ENCODE peak calls at places on chromosome 16, in four cellular contexts. X is breast epithelium, W is right lobe of liver, R is endothelial cell of umbilical vein. B is an unnamed sample. For H3K4me1, the result is how much of the 10 kb centered on the place peaks cover.

GRCh38 chr16:73228649-73229048 is 180.7 kb upstream of the ZFHX3 start:
- DNase-seq in X (no peak), W (no peak), R (peak), B (peak)

GRCh38 chr16:87201052-87201451 is 116.1 kb downstream of the C16orf95 start:
- DNase-seq in W (no peak), R (peak), X (no peak), B (peak)

GRCh38 chr16:58638148-58639036 is 8.8 kb upstream of the CNOT1 start:
- DNase-seq in X (peak), W (peak), R (peak), B (no peak)

GRCh38 chr16:48373258-48374050 is 11.8 kb downstream of the SIAH1 start:
- DNase-seq in W (no peak), X (no peak), R (no peak), B (no peak)

GRCh38 chr16:47571049-47571448 is 109.9 kb downstream of the PHKB start:
- DNase-seq in R (no peak), X (no peak), W (no peak), B (no peak)

GRCh38 chr16:48197294-48197693 is 41.5 kb upstream of the ABCC12 start:
- DNase-seq in X (no peak), W (no peak), R (no peak), B (no peak)

GRCh38 chr16:24507959-24508358 is 31.4 kb upstream of the RBBP6 start:
- DNase-seq in W (no peak), R (no peak), X (no peak), B (no peak)

GRCh38 chr16:27740496-27741201 is 190.7 kb downstream of the KATNIP start:
- DNase-seq in W (no peak), R (no peak), X (no peak), B (no peak)

GRCh38 chr16:66426112-66427035 is 721 bp upstream of the BEAN1 start:
- DNase-seq in W (no peak), X (no peak), R (no peak), B (peak)

GRCh38 chr16:84040823-84041391 is 1.7 kb downstream of the SLC38A8 start:
- DNase-seq in R (no peak), X (peak), W (peak), B (no peak)

GRCh38 chr16:11141409-11142260 is 114.4 kb downstream of the SOCS1 start:
- DNase-seq in R (no peak), X (no peak), W (no peak), B (peak)

GRCh38 chr16:63856537-63856936 is 1265.3 kb downstream of the CDH11 start:
- DNase-seq in W (no peak), R (no peak), X (no peak), B (no peak)

GRCh38 chr16:66543541-66543940 is 6.4 kb downstream of the TK2 start:
- DNase-seq in W (no peak), X (no peak), R (no peak), B (no peak)

GRCh38 chr16:1530883-1531637 is 2.4 kb upstream of the TMEM204 start:
- DNase-seq in R (no peak), W (no peak), X (peak), B (peak)

GRCh38 chr16:50166511-50167500 is 13.7 kb downstream of the TENT4B start:
- DNase-seq in R (peak), W (no peak), X (no peak), B (no peak)

GRCh38 chr16:28497861-28498599 is 3.6 kb downstream of the APOBR start:
- DNase-seq in R (no peak), X (no peak), W (no peak), B (no peak)

GRCh38 chr16:66502020-66502913 is 47.7 kb downstream of the TK2 start:
- DNase-seq in W (peak), R (no peak), X (no peak), B (peak)

GRCh38 chr16:13770436-13770835 is 149.5 kb upstream of the ERCC4 start:
- DNase-seq in X (no peak), R (no peak), W (no peak), B (no peak)

GRCh38 chr16:17107450-17107849 is 363.3 kb downstream of the XYLT1 start:
- DNase-seq in R (no peak), X (no peak), W (no peak), B (no peak)

GRCh38 chr16:67666032-67666537 is 465 bp downstream of the ENKD1 start:
- DNase-seq in W (no peak), R (peak), X (no peak), B (peak)

GRCh38 chr16:69848635-69849545 is 86.8 kb downstream of the WWP2 start:
- DNase-seq in R (peak), W (no peak), X (peak), B (peak)

GRCh38 chr16:51359141-51359960 is 208.3 kb upstream of the SALL1 start:
- DNase-seq in R (no peak), W (peak), X (no peak), B (peak)

GRCh38 chr16:30053376-30054015 is 12.1 kb upstream of the ALDOA start:
- DNase-seq in R (peak), W (no peak), X (no peak), B (no peak)

GRCh38 chr16:23597003-23597756 is 1.1 kb upstream of the NDUFAB1 start:
- DNase-seq in X (no peak), R (peak), W (no peak), B (peak)

GRCh38 chr16:77234611-77235010 is 35.4 kb downstream of the SYCE1L start:
- DNase-seq in X (no peak), R (no peak), W (no peak), B (no peak)

GRCh38 chr16:649646-650045 is 481 bp downstream of the WDR90 start:
- DNase-seq in W (no peak), X (no peak), R (no peak), B (no peak)

GRCh38 chr16:27515874-27516353 is 33.8 kb downstream of the GTF3C1 start:
- DNase-seq in X (no peak), W (no peak), R (peak), B (no peak)

GRCh38 chr16:52657924-52658323 is 111.0 kb upstream of the TOX3 start:
- DNase-seq in R (no peak), W (no peak), X (no peak), B (no peak)

GRCh38 chr16:68345351-68345810 is 34.6 kb downstream of the PRMT7 start:
- DNase-seq in W (peak), X (no peak), R (no peak), B (no peak)

GRCh38 chr16:60905806-60906205 is 1130.4 kb downstream of the CDH8 start:
- DNase-seq in R (no peak), X (no peak), W (no peak), B (no peak)

GRCh38 chr16:68954871-68955635 is 111.7 kb downstream of the TANGO6 start:
- DNase-seq in X (no peak), R (no peak), W (no peak), B (no peak)

GRCh38 chr16:14015017-14015416 is 56.1 kb upstream of the MRTFB start:
- DNase-seq in W (no peak), R (no peak), X (no peak), B (no peak)

GRCh38 chr16:69408451-69408850 is 16.0 kb upstream of the CYB5B start:
- DNase-seq in W (no peak), X (no peak), R (no peak), B (no peak)

GRCh38 chr16:8727857-8728618 is 53.6 kb downstream of the ABAT start:
- DNase-seq in W (no peak), X (no peak), R (no peak), B (no peak)

GRCh38 chr16:78230832-78231231 is 131.4 kb downstream of the WWOX start:
- DNase-seq in X (no peak), W (no peak), R (peak), B (no peak)

GRCh38 chr16:56300901-56301351 is 109.6 kb downstream of the GNAO1 start:
- DNase-seq in W (no peak), R (no peak), X (no peak), B (no peak)

GRCh38 chr16:56297684-56298083 is 106.4 kb downstream of the GNAO1 start:
- DNase-seq in X (no peak), R (no peak), W (no peak), B (no peak)

GRCh38 chr16:56295739-56296527 is 104.6 kb downstream of the GNAO1 start:
- DNase-seq in X (no peak), R (no peak), W (no peak), B (no peak)

GRCh38 chr16:56301391-56301850 is 110.1 kb downstream of the GNAO1 start:
- DNase-seq in X (no peak), R (no peak), W (no peak), B (no peak)

DNA sequence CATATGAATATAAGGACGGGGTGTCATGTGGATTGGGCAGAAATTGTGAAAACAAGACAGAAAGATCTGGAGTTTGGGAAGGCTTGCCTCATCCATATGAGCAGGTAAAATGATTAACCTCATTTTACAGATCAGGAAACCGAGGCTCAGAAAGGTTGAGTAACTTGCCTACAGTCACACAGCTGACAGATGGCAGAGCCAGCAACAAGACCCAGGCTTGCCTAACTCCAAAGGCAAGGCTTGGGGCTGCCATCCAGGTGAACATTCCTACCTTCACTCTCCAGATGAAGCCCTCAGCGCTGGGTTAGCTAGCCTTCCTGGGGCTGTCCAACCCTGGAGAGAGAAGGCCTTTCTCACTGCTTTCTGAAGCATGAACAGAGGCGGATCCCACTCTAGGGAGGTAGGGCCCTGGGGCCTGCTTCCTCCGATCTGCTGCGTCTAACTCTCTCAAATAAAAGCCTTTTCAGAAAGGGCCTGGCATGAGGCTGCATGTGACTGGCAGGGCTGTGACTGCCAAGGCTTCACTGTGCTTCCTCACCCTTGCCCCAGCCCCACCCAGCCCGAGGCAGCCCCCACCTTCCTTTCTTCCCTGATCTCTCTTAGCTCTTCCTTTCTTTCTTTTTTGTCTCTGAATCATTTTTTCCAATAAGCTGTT is 107.8 kb downstream of the GNAO1 start:
- DNase-seq in W (no peak), X (no peak), R (no peak), B (peak)
- H3K27ac ChIP-seq in W (no peak), X (peak), R (no peak), B (peak)

GRCh38 chr16:89102035-89102776 is 8.6 kb downstream of the ACSF3 start:
- DNase-seq in R (no peak), X (no peak), W (peak), B (no peak)
- TF ChIP-seq POLR2A in R (no peak), X (no peak), W (no peak), B (no peak)

DNA sequence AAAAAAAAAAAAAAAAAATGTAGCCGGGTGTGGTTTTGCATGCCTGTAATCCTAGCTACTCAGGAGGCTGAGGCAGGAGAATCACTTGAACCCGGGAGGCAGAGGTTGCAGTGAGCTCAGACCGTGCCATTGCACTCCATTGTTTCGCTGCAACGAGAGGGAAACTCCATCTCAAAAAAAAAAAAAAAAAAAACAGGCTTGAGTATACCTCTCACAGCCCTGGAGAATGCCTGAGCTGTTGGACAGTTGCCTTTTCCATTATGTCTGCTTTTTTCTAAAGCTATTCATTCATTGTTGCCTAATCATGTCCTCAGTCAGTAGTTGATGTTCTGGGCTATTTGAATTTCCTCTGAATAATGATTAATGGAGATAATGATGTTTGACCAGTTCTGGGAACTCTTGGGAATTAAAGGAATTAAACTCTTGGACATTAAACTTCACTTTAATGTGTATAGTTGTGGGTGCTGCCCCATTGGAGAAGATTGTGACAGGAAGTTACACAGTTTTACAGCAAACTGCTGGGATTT is 11.8 kb downstream of the HMOX2 start:
- DNase-seq in R (peak), W (no peak), X (no peak), B (no peak)
- H3K4me1 ChIP-seq in R (under half), W (under half), X (under half), B (under half)

GRCh38 chr16:88651276-88651988 is 579 bp upstream of the CYBA start:
- DNase-seq in X (peak), R (no peak), W (peak), B (no peak)
- H3K27ac ChIP-seq in X (peak), R (peak), W (peak), B (peak)

B was measured in sigmoid colon.